ENCODE peak calls at places on chromosome 9, in four cellular contexts. E, R, U and H are unnamed samples. For H3K4me1, the result is how much of the 10 kb centered on the place peaks cover.

GRCh38 chr9:122164286-122164685 is 4.6 kb downstream of the MORN5 start:
- DNase-seq in R (no peak), E (no peak), U (no peak), H (no peak)

GRCh38 chr9:124291801-124292396 is 34.1 kb downstream of the NEK6 start:
- DNase-seq in R (peak), U (no peak), E (no peak), H (no peak)

GRCh38 chr9:4933177-4933576 is 51.9 kb upstream of the JAK2 start:
- DNase-seq in E (no peak), R (peak), U (no peak), H (peak)

GRCh38 chr9:75892168-75892901 is 1.9 kb downstream of the PCSK5 start:
- DNase-seq in R (peak), E (no peak), U (peak), H (no peak)

GRCh38 chr9:100472268-100472667 is 681 bp upstream of the TMEFF1 start:
- DNase-seq in U (no peak), R (no peak), E (no peak), H (no peak)

GRCh38 chr9:113480612-113481011 is 17.1 kb downstream of the RGS3 start:
- DNase-seq in U (no peak), R (no peak), E (no peak), H (no peak)

GRCh38 chr9:112757300-112757883 is 6.8 kb downstream of the SNX30 start:
- DNase-seq in U (no peak), E (no peak), R (no peak), H (no peak)

GRCh38 chr9:37611961-37612360 is 19.6 kb upstream of the TOMM5 start:
- DNase-seq in U (no peak), R (no peak), E (no peak), H (no peak)

GRCh38 chr9:124286292-124286931 is 28.7 kb downstream of the NEK6 start:
- DNase-seq in U (peak), E (peak), R (no peak), H (no peak)

GRCh38 chr9:90787771-90788460 is 13.7 kb upstream of the SYK start:
- DNase-seq in E (no peak), U (no peak), R (no peak), H (no peak)

GRCh38 chr9:81596671-81597426 is 92.5 kb downstream of the TLE1 start:
- DNase-seq in U (no peak), E (no peak), R (no peak), H (no peak)

GRCh38 chr9:81595887-81596558 is 93.3 kb downstream of the TLE1 start:
- DNase-seq in R (no peak), U (no peak), E (no peak), H (no peak)

GRCh38 chr9:81591791-81592190 is 97.6 kb downstream of the TLE1 start:
- DNase-seq in E (no peak), R (no peak), U (no peak), H (no peak)

GRCh38 chr9:81592890-81593271 is 96.5 kb downstream of the TLE1 start:
- DNase-seq in R (peak), U (no peak), E (no peak), H (no peak)

DNA sequence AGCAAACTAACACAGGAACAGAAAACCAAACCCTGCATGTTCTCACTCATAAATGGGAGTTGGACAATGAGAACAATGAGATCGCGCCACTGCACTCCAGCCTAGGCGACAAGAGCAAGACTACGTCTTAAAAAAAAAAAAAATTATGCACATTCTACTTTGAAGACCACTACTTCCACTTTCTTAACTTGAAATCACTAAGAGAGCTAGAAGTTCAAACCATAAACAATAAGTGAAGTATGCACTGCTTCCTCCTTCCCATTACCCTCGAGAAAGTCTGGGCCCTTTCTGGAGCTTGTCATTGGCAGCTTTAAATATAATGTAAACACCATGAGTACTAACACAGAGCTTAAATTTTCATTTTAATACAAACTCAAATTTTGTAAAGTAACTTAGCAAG is 94.9 kb downstream of the TLE1 start:
- DNase-seq in E (no peak), R (no peak), U (no peak), H (no peak)
- H3K4me1 ChIP-seq in E (under half), R (half or more), U (under half), H (under half)

DNA sequence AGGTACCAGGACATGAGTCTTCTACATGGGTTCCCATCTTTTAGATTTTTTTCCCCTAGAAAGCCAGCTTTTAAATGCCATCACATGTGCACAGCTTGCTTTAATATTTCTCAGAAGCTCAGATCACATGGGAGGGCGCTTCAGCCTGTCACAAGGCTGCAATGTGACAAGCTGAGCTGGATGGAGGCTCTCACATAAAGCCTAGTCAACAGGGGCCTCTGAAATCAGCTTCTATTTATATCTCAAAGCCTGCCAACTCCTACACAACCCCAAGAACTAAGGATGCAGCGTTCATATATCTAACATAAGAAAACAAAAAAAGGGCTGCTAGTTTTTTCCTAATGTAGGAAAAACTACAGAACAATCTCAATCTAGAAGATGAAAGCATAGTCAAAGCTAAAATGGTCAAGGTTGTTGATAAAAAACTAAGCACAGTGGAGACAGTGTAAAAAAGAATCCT is 2.3 kb downstream of the ZFAND5 start:
- DNase-seq in E (peak), U (peak), R (peak), H (no peak)
- TF ChIP-seq CTCF in E (no peak), U (no peak), R (no peak), H (no peak)

GRCh38 chr9:135889564-135890189 is 17.7 kb downstream of the CAMSAP1 start:
- DNase-seq in E (peak), R (no peak), U (no peak), H (no peak)
- H3K4me1 ChIP-seq in E (under half), R (half or more), U (under half), H (under half)

GRCh38 chr9:3181049-3181953 is 337.4 kb upstream of the PUM3 start:
- DNase-seq in R (no peak), U (peak), E (peak), H (peak)
- TF ChIP-seq CTCF in R (peak), U (peak), E (no peak), H (peak)

GRCh38 chr9:114503522-114504340 is 1.5 kb downstream of the WHRN start:
- DNase-seq in U (no peak), E (no peak), R (no peak), H (no peak)
- H3K4me1 ChIP-seq in U (under half), E (under half), R (under half), H (under half)

DNA sequence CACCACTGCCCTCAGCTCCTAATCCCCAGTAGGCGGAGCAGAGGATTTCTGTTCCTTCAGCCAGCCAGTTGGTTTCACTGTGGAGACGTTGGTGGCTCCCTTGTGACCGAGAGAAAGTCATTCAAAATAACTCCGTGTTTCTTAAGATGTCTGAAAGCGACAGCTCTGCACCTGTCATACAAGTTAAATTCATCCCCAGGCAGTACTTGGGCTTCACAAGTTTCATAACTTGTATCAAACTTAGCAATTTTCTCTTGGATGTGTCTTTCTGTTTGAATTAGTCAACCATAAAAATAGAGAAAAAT is 410 bp upstream of the CDKN2B start:
- DNase-seq in R (no peak), U (no peak), E (no peak), H (no peak)
- TF ChIP-seq CTCF in R (no peak), U (no peak), E (no peak), H (no peak)

DNA sequence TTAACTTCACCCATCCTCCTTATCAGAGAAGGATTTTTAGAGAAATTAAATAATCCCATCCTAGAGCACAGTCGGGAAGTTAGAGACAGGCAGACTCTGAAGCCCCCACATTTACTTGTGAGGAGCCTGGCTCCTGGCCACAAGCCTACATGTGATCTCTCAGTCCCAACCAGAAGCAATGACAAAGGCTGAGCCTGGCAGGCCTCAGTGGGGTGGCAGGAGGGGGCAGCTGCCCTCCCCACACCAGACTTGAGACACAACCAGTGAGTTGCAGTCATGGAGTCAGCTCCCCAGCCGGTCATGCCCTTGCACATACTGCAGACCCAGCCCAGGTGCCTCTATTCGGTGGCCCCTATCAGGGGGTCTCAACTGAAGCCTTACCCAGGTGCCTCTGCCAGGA is 11.0 kb downstream of the NAIF1 start:
- DNase-seq in E (peak), R (no peak), U (no peak), H (no peak)
- H3K4me1 ChIP-seq in E (under half), R (under half), U (under half), H (under half)

GRCh38 chr9:128020692-128021091 is 39.9 kb upstream of the EEIG1 start:
- DNase-seq in U (no peak), R (no peak), E (no peak), H (no peak)
- TF ChIP-seq CTCF in U (no peak), R (peak), E (no peak), H (peak)